ENCODE peak calls at places on chromosomes 7 and 10, in four cellular contexts. One of them, this sample, is unnamed. For H3K4me1, the result is how much of the 10 kb centered on the place peaks cover.

GRCh38 chr10:105538933-105539332 is 897.8 kb downstream of the SORCS3 start:
- DNase-seq in heart left ventricle: no peak
- DNase-seq in suprapubic skin: no peak
- DNase-seq in HCT116: no peak
- DNase-seq in this sample: no peak

GRCh38 chr10:54081950-54082349 is 719.1 kb downstream of the PCDH15 start:
- DNase-seq in heart left ventricle: no peak
- DNase-seq in suprapubic skin: no peak
- DNase-seq in HCT116: no peak
- DNase-seq in this sample: no peak

GRCh38 chr10:70350501-70350900 is 31.9 kb downstream of the LRRC20 start:
- DNase-seq in HCT116: no peak
- DNase-seq in suprapubic skin: no peak
- DNase-seq in heart left ventricle: no peak
- DNase-seq in this sample: no peak

GRCh38 chr10:102396251-102396650 is 746 bp downstream of the NFKB2 start:
- DNase-seq in suprapubic skin: peak
- DNase-seq in heart left ventricle: no peak
- DNase-seq in HCT116: no peak
- DNase-seq in this sample: no peak

GRCh38 chr10:50470798-50471582 is 152.8 kb downstream of the SGMS1 start:
- DNase-seq in HCT116: no peak
- DNase-seq in heart left ventricle: no peak
- DNase-seq in suprapubic skin: no peak
- DNase-seq in this sample: no peak

GRCh38 chr7:5396542-5396941 is 27.1 kb downstream of the TNRC18 start:
- DNase-seq in HCT116: peak
- DNase-seq in heart left ventricle: no peak
- DNase-seq in suprapubic skin: no peak
- DNase-seq in this sample: no peak

GRCh38 chr7:105487559-105488218 is 34.4 kb downstream of the PUS7 start:
- DNase-seq in HCT116: no peak
- DNase-seq in heart left ventricle: no peak
- DNase-seq in suprapubic skin: no peak
- DNase-seq in this sample: no peak

GRCh38 chr7:11082121-11082520 is 108.4 kb downstream of the PHF14 start:
- DNase-seq in heart left ventricle: no peak
- DNase-seq in suprapubic skin: no peak
- DNase-seq in HCT116: no peak
- DNase-seq in this sample: no peak

GRCh38 chr7:128247640-128248194 is 6.6 kb downstream of the LEP start:
- DNase-seq in heart left ventricle: no peak
- DNase-seq in HCT116: peak
- DNase-seq in suprapubic skin: no peak
- DNase-seq in this sample: no peak

GRCh38 chr7:98372993-98373392 is 27.9 kb downstream of the BAIAP2L1 start:
- DNase-seq in HCT116: no peak
- DNase-seq in heart left ventricle: no peak
- DNase-seq in suprapubic skin: no peak
- DNase-seq in this sample: no peak

GRCh38 chr10:47238331-47239095 is 61.5 kb upstream of the GDF10 start:
- DNase-seq in heart left ventricle: no peak
- DNase-seq in suprapubic skin: no peak
- DNase-seq in HCT116: no peak
- DNase-seq in this sample: no peak

GRCh38 chr7:64881461-64882287 is 21.4 kb upstream of the ZNF273 start:
- DNase-seq in suprapubic skin: no peak
- DNase-seq in HCT116: no peak
- DNase-seq in heart left ventricle: no peak
- DNase-seq in this sample: no peak

GRCh38 chr7:39248041-39248692 is 270.5 kb downstream of the POU6F2 start:
- DNase-seq in HCT116: no peak
- DNase-seq in heart left ventricle: no peak
- DNase-seq in suprapubic skin: no peak
- DNase-seq in this sample: no peak

GRCh38 chr7:129665013-129665401 is 53.5 kb downstream of the NRF1 start:
- DNase-seq in heart left ventricle: no peak
- DNase-seq in suprapubic skin: no peak
- DNase-seq in HCT116: peak
- DNase-seq in this sample: no peak

GRCh38 chr10:102313221-102313896 is 68.0 kb downstream of the GBF1 start:
- DNase-seq in suprapubic skin: no peak
- DNase-seq in HCT116: no peak
- DNase-seq in heart left ventricle: no peak
- DNase-seq in this sample: no peak

GRCh38 chr10:72274213-72274729 is 547 bp downstream of the DDIT4 start:
- DNase-seq in suprapubic skin: no peak
- DNase-seq in heart left ventricle: no peak
- DNase-seq in HCT116: no peak
- DNase-seq in this sample: no peak

GRCh38 chr7:100556541-100556940 is 17.2 kb downstream of the SAP25 start:
- DNase-seq in HCT116: no peak
- DNase-seq in suprapubic skin: no peak
- DNase-seq in heart left ventricle: no peak
- DNase-seq in this sample: no peak

GRCh38 chr10:112313911-112314310 is 30.7 kb downstream of the TECTB start:
- DNase-seq in suprapubic skin: no peak
- DNase-seq in HCT116: no peak
- DNase-seq in heart left ventricle: no peak
- DNase-seq in this sample: no peak

GRCh38 chr10:34520084-34520483 is 295.0 kb downstream of the PARD3 start:
- DNase-seq in suprapubic skin: no peak
- DNase-seq in HCT116: no peak
- DNase-seq in heart left ventricle: no peak
- DNase-seq in this sample: no peak

GRCh38 chr10:131647789-131648188 is 253.0 kb upstream of the PPP2R2D start:
- DNase-seq in heart left ventricle: no peak
- DNase-seq in suprapubic skin: no peak
- DNase-seq in HCT116: no peak
- DNase-seq in this sample: no peak

GRCh38 chr10:26384600-26384999 is 53.5 kb upstream of the APBB1IP start:
- DNase-seq in suprapubic skin: no peak
- DNase-seq in HCT116: no peak
- DNase-seq in heart left ventricle: no peak
- DNase-seq in this sample: no peak

GRCh38 chr10:71241899-71242620 is 29.7 kb downstream of the UNC5B start:
- DNase-seq in HCT116: no peak
- DNase-seq in heart left ventricle: no peak
- DNase-seq in suprapubic skin: no peak
- DNase-seq in this sample: no peak

GRCh38 chr7:127146746-127147536 is 105.8 kb downstream of the GRM8 start:
- DNase-seq in heart left ventricle: no peak
- DNase-seq in HCT116: no peak
- DNase-seq in suprapubic skin: no peak
- DNase-seq in this sample: no peak

GRCh38 chr10:75974080-75974479 is 542.7 kb downstream of the LRMDA start:
- DNase-seq in heart left ventricle: no peak
- DNase-seq in HCT116: no peak
- DNase-seq in suprapubic skin: no peak
- DNase-seq in this sample: no peak

GRCh38 chr7:40199076-40199802 is 64.4 kb downstream of the SUGCT start:
- DNase-seq in suprapubic skin: no peak
- DNase-seq in HCT116: no peak
- DNase-seq in heart left ventricle: no peak
- DNase-seq in this sample: no peak

GRCh38 chr7:16299853-16300252 is 121.5 kb downstream of the CRPPA start:
- DNase-seq in heart left ventricle: no peak
- DNase-seq in HCT116: no peak
- DNase-seq in suprapubic skin: no peak
- DNase-seq in this sample: no peak

GRCh38 chr7:132472463-132473120 is 103.7 kb downstream of the PLXNA4 start:
- DNase-seq in suprapubic skin: no peak
- DNase-seq in heart left ventricle: peak
- DNase-seq in HCT116: no peak
- DNase-seq in this sample: no peak

GRCh38 chr10:451021-451471 is 238.4 kb downstream of the DIP2C start:
- DNase-seq in suprapubic skin: no peak
- DNase-seq in heart left ventricle: no peak
- DNase-seq in HCT116: no peak
- DNase-seq in this sample: no peak

GRCh38 chr7:133295484-133295883 is 42.6 kb downstream of the EXOC4 start:
- DNase-seq in suprapubic skin: no peak
- DNase-seq in HCT116: no peak
- DNase-seq in heart left ventricle: no peak
- DNase-seq in this sample: no peak

GRCh38 chr7:101936612-101937231 is 119.3 kb downstream of the CUX1 start:
- DNase-seq in heart left ventricle: peak
- DNase-seq in HCT116: no peak
- DNase-seq in suprapubic skin: no peak
- DNase-seq in this sample: no peak

GRCh38 chr10:31346953-31347352 is 27.9 kb downstream of the ZEB1 start:
- DNase-seq in heart left ventricle: no peak
- DNase-seq in suprapubic skin: no peak
- DNase-seq in HCT116: no peak
- DNase-seq in this sample: no peak
- H3K4me1 ChIP-seq in heart left ventricle: half or more
- H3K4me1 ChIP-seq in suprapubic skin: under half
- H3K4me1 ChIP-seq in HCT116: under half
- H3K4me1 ChIP-seq in this sample: under half

DNA sequence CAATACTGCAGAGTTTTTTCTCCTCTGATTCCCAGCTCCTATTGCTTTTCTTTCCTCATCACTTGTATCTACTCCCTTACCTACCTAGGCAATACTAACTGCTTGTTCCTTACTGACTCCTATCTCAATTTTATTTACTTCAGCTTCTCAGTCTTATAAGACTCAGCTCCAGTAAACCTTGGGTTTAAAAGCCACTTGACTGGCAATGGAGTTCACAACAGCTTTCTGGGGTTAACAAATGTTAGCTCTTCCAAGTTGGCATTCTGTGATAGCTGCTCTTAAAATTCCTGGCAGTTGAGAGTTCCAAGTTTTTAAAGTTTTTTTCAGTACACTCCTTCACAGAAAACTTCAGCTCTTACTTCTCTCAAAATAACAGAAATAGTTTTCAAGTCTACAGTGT is 14.2 kb downstream of the ATAD1 start:
- DNase-seq in suprapubic skin: no peak
- DNase-seq in HCT116: no peak
- DNase-seq in heart left ventricle: no peak
- DNase-seq in this sample: no peak
- H3K4me3 ChIP-seq in suprapubic skin: no peak
- H3K4me3 ChIP-seq in HCT116: no peak
- H3K4me3 ChIP-seq in heart left ventricle: no peak
- H3K4me3 ChIP-seq in this sample: no peak

GRCh38 chr10:86372119-86372784 is 5.7 kb upstream of the GRID1 start:
- DNase-seq in HCT116: no peak
- DNase-seq in suprapubic skin: no peak
- DNase-seq in heart left ventricle: peak
- DNase-seq in this sample: no peak

GRCh38 chr10:86373251-86373650 is 6.7 kb upstream of the GRID1 start:
- DNase-seq in HCT116: no peak
- DNase-seq in heart left ventricle: peak
- DNase-seq in suprapubic skin: no peak
- DNase-seq in this sample: no peak

GRCh38 chr10:86372785-86373239 is 6.2 kb upstream of the GRID1 start:
- DNase-seq in HCT116: no peak
- DNase-seq in suprapubic skin: no peak
- DNase-seq in heart left ventricle: peak
- DNase-seq in this sample: no peak

GRCh38 chr10:86371116-86371515 is 4.5 kb upstream of the GRID1 start:
- DNase-seq in suprapubic skin: peak
- DNase-seq in HCT116: no peak
- DNase-seq in heart left ventricle: peak
- DNase-seq in this sample: no peak

GRCh38 chr10:86371691-86372090 is 5.1 kb upstream of the GRID1 start:
- DNase-seq in suprapubic skin: no peak
- DNase-seq in HCT116: no peak
- DNase-seq in heart left ventricle: no peak
- DNase-seq in this sample: no peak
- TF ChIP-seq CTCF in suprapubic skin: no peak
- TF ChIP-seq CTCF in HCT116: no peak
- TF ChIP-seq CTCF in heart left ventricle: no peak
- TF ChIP-seq CTCF in this sample: no peak

GRCh38 chr7:155665079-155665956 is 20.9 kb downstream of the RBM33 start:
- DNase-seq in heart left ventricle: no peak
- DNase-seq in HCT116: no peak
- DNase-seq in suprapubic skin: no peak
- DNase-seq in this sample: no peak

GRCh38 chr7:155670521-155670920 is 26.1 kb downstream of the RBM33 start:
- DNase-seq in heart left ventricle: no peak
- DNase-seq in suprapubic skin: no peak
- DNase-seq in HCT116: no peak
- DNase-seq in this sample: no peak

GRCh38 chr7:155665957-155666287 is 21.5 kb downstream of the RBM33 start:
- DNase-seq in suprapubic skin: no peak
- DNase-seq in HCT116: no peak
- DNase-seq in heart left ventricle: no peak
- DNase-seq in this sample: no peak

GRCh38 chr7:155669717-155670505 is 25.4 kb downstream of the RBM33 start:
- DNase-seq in heart left ventricle: no peak
- DNase-seq in suprapubic skin: no peak
- DNase-seq in HCT116: no peak
- DNase-seq in this sample: no peak

DNA sequence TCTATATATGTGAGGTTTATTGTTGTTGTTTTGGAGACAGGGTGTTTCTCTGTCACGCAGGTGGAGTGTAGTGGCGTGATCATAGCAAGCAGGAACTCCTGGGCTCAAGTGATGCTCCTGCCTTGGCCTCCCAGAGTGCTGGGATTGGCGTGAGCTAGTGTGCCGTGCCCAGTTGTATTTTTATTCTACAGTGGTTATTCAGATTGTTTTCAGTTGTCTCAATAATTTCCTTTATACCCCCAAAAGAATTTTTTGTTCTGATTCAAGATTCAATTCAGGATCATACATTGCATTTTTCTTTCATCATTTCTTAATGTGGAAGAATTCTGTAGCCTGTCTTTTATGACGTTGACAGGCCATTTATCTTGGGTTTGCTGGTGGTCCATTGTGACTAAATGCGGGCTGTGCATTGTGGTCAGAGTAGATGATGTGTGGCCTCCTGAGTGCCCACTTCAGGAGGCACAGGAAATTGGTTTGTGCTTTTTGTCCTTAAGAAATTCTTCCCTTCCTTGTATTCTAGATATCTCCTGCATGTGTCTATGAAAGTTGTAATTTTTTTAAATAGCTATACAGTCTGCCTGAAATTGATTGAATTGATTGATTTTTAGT is 22.9 kb downstream of the RBM33 start:
- DNase-seq in suprapubic skin: no peak
- DNase-seq in HCT116: no peak
- DNase-seq in heart left ventricle: no peak
- DNase-seq in this sample: no peak
- H3K4me1 ChIP-seq in suprapubic skin: under half
- H3K4me1 ChIP-seq in HCT116: under half
- H3K4me1 ChIP-seq in heart left ventricle: half or more
- H3K4me1 ChIP-seq in this sample: half or more

GRCh38 chr7:1668486-1668931 is 1.6 kb upstream of the ELFN1 start:
- DNase-seq in heart left ventricle: peak
- DNase-seq in suprapubic skin: peak
- DNase-seq in HCT116: no peak
- DNase-seq in this sample: no peak
- H3K4me3 ChIP-seq in heart left ventricle: no peak
- H3K4me3 ChIP-seq in suprapubic skin: no peak
- H3K4me3 ChIP-seq in HCT116: no peak
- H3K4me3 ChIP-seq in this sample: no peak

This sample was measured in esophagus squamous epithelium.